ENCODE peak calls at places on chromosomes 11 and 22, in six cellular contexts. One of them, this sample, is unnamed.

GRCh38 chr11:62578541-62578940 is 4.8 kb upstream of the EEF1G start:
- DNase-seq in transverse colon: no peak
- DNase-seq in WTC11: no peak
- DNase-seq in central memory CD4-positive, alpha-beta T cell: no peak
- DNase-seq in cardiac fibroblast: no peak
- DNase-seq in GM20000: no peak
- DNase-seq in this sample: no peak

GRCh38 chr11:118015385-118015841 is 29.2 kb downstream of the IL10RA start:
- DNase-seq in transverse colon: no peak
- DNase-seq in WTC11: no peak
- DNase-seq in central memory CD4-positive, alpha-beta T cell: no peak
- DNase-seq in cardiac fibroblast: no peak
- DNase-seq in GM20000: no peak
- DNase-seq in this sample: no peak

GRCh38 chr11:77075425-77075905 is 8.7 kb downstream of the CAPN5 start:
- DNase-seq in transverse colon: peak; percentile 78
- DNase-seq in WTC11: no peak
- DNase-seq in central memory CD4-positive, alpha-beta T cell: no peak
- DNase-seq in cardiac fibroblast: no peak
- DNase-seq in GM20000: no peak
- DNase-seq in this sample: no peak

GRCh38 chr11:96257972-96258951 is 84.7 kb downstream of the MAML2 start:
- DNase-seq in transverse colon: no peak
- DNase-seq in WTC11: no peak
- DNase-seq in central memory CD4-positive, alpha-beta T cell: peak; percentile 74
- DNase-seq in cardiac fibroblast: no peak
- DNase-seq in GM20000: peak; percentile 32
- DNase-seq in this sample: peak; percentile 81

GRCh38 chr11:104005234-104005855 is 31.1 kb upstream of the DDI1 start:
- DNase-seq in transverse colon: no peak
- DNase-seq in WTC11: no peak
- DNase-seq in central memory CD4-positive, alpha-beta T cell: no peak
- DNase-seq in cardiac fibroblast: no peak
- DNase-seq in GM20000: no peak
- DNase-seq in this sample: no peak

GRCh38 chr11:17876827-17877226 is 136.0 kb downstream of the SERGEF start:
- DNase-seq in transverse colon: no peak
- DNase-seq in WTC11: no peak
- DNase-seq in central memory CD4-positive, alpha-beta T cell: no peak
- DNase-seq in cardiac fibroblast: no peak
- DNase-seq in GM20000: no peak
- DNase-seq in this sample: no peak

GRCh38 chr22:24432059-24432853 is 4.9 kb downstream of the ADORA2A start:
- DNase-seq in transverse colon: peak; percentile 71
- DNase-seq in WTC11: no peak
- DNase-seq in central memory CD4-positive, alpha-beta T cell: no peak
- DNase-seq in cardiac fibroblast: peak; percentile 72
- DNase-seq in GM20000: no peak
- DNase-seq in this sample: no peak

GRCh38 chr11:18192988-18193387 is 20.4 kb downstream of the MRGPRX4 start:
- DNase-seq in transverse colon: no peak
- DNase-seq in WTC11: peak; percentile 56
- DNase-seq in central memory CD4-positive, alpha-beta T cell: no peak
- DNase-seq in cardiac fibroblast: no peak
- DNase-seq in GM20000: peak; percentile 42
- DNase-seq in this sample: no peak

GRCh38 chr22:47210112-47210657 is 447.7 kb downstream of the TBC1D22A start:
- DNase-seq in transverse colon: no peak
- DNase-seq in WTC11: no peak
- DNase-seq in central memory CD4-positive, alpha-beta T cell: no peak
- DNase-seq in cardiac fibroblast: no peak
- DNase-seq in GM20000: no peak
- DNase-seq in this sample: no peak